ENCODE peak calls at places on chromosomes 13 and 19, in five cellular contexts. T is thyroid gland; S is CD8-positive, alpha-beta memory T cell; B is ascending aorta; E is mesenchymal stem cell. P is an unnamed sample.

GRCh38 chr19:31350693-31351211 is 1.5 kb upstream of the TSHZ3 start:
- DNase-seq in T (peak), E (peak), B (peak), S (no peak), P (no peak)

GRCh38 chr13:114128624-114129522 is 3.5 kb downstream of the RASA3 start:
- DNase-seq in E (peak), B (peak), T (peak), S (peak), P (peak)

GRCh38 chr19:40740747-40741146 is 9.5 kb downstream of the ACTMAP start:
- DNase-seq in T (no peak), E (no peak), S (no peak), B (peak), P (no peak)

GRCh38 chr19:53196777-53197396 is 3.7 kb upstream of the ZNF665 start:
- DNase-seq in T (peak), B (peak), E (peak), S (peak), P (peak)

GRCh38 chr13:73090116-73090811 is 31.5 kb downstream of the KLF5 start:
- DNase-seq in E (peak), T (peak), S (no peak), B (no peak), P (peak)

GRCh38 chr13:32911506-32911905 is 104.7 kb upstream of the KL start:
- DNase-seq in B (no peak), S (no peak), E (peak), T (peak), P (no peak)

GRCh38 chr19:32201661-32202060 is 143.7 kb upstream of the ZNF507 start:
- DNase-seq in S (no peak), T (no peak), E (no peak), B (no peak), P (peak)

GRCh38 chr13:86298741-86299140 is 499.5 kb upstream of the SLITRK6 start:
- DNase-seq in B (no peak), T (no peak), S (no peak), E (no peak), P (no peak)

GRCh38 chr13:111469916-111470506 is 149.6 kb downstream of the TEX29 start:
- DNase-seq in S (no peak), E (no peak), T (peak), B (no peak), P (no peak)

GRCh38 chr19:4622695-4623421 is 16.5 kb upstream of the TNFAIP8L1 start:
- DNase-seq in E (no peak), B (no peak), S (no peak), T (no peak), P (no peak)

GRCh38 chr19:8004723-8005513 is 523 bp downstream of the ELAVL1 start:
- DNase-seq in T (peak), E (peak), B (no peak), S (no peak), P (no peak)

GRCh38 chr19:1856698-1857603 is 6.4 kb downstream of the KLF16 start:
- DNase-seq in T (peak), S (no peak), E (peak), B (peak), P (peak)

GRCh38 chr19:6357995-6358394 is 3.3 kb upstream of the CLPP start:
- DNase-seq in B (no peak), T (no peak), E (no peak), S (no peak), P (no peak)

GRCh38 chr19:10000171-10000826 is 10.0 kb downstream of the COL5A3 start:
- DNase-seq in T (peak), S (peak), B (peak), E (peak), P (peak)

GRCh38 chr19:34468400-34468799 is 13.2 kb upstream of the WTIP start:
- DNase-seq in S (no peak), B (no peak), E (no peak), T (no peak), P (no peak)

GRCh38 chr19:23882493-23882892 is 32.2 kb upstream of the ZNF726 start:
- DNase-seq in B (no peak), S (no peak), E (no peak), T (no peak), P (no peak)

GRCh38 chr13:59458908-59459579 is 704.7 kb downstream of the DIAPH3 start:
- DNase-seq in E (peak), T (no peak), B (no peak), S (no peak), P (no peak)

GRCh38 chr13:38618336-38618735 is 68.5 kb upstream of the FREM2 start:
- DNase-seq in E (no peak), T (no peak), B (no peak), S (no peak), P (no peak)

GRCh38 chr19:35722461-35722860 is 4.7 kb downstream of the KMT2B start:
- DNase-seq in S (no peak), T (no peak), E (no peak), B (no peak), P (no peak)

DNA sequence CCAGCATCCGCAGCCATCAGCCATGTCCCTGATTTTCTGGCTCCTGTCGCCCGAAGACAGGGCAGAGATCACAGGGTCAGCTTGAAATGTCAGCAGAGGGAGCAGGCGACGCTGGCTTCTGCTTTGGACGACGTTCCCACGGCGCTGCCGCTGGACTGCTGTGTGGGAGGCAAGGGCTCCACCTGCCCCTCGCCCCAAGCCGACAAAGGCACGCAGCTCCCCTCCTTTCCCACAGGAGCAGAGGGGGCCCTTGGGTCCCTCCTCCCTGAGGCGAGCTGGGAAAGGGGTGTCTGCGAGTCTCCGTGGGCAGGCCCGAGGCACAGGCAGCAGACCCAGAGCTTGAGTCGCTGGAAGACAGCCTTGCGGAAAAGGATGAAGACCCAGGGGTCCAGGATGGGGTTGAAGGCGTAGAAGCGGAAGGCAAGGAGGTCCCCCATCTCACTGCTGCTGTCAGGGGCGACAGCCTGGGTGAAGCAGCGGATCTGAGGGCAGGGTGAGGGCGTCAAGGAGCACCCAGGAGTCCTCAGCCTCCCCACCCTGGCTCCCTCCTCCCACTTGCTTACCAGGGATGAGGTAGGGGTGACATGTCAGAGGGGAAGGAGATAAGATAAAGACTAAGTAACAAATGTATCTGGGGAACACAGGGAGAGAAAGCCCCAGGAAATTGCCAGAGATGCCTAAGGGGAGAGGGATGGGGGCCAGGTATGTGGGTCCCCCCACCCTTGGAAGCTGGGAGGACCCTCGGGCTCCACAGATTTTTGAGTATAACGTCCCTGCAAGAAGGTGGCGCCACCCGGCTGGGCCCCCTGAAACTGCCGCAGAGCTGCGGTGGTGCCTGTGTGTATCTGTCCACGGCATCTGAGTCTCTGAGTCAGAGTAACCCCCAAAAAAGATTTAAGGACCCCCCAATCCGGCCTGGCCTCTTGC is 3.4 kb downstream of the PTGIR start:
- DNase-seq in B (no peak), S (no peak), T (no peak), E (no peak), P (no peak)
- H3K27ac ChIP-seq in B (peak), S (no peak), T (peak), E (no peak), P (no peak)

DNA sequence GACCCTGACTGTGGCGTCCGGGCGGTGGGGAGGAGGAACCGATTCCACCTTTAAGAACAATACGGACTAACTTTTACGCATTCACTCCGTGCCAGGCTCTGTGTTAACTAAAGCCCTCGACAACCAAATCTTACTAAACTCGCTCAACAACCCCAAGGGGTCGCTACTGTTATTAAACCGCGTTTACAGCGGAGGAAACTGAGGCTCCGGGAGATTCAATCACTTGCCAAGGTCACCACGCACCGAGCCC is 1.2 kb downstream of the SAMD1 start:
- DNase-seq in B (no peak), S (no peak), E (no peak), T (no peak), P (no peak)
- H3K27ac ChIP-seq in B (peak), S (no peak), E (no peak), T (no peak), P (no peak)

DNA sequence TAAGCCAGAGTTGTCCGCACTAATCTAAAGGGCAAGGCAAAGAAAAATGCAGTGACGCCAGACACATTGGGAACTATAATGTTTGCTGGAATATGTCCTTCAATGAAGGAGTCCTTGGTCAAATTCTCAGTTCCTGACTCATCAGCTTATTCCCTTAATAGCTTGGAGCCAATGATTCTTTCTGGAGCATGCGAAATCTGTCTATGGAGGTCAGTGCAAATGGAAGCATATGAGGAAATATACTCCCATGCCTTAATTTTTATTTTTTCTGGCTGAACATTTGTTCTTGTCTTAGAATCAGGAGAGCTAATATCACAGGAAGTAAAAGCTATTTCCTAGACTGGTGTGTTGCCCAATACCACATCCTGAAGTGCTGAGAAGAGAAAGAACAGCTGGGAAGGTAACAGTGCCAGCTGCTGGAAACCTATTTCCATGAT is 289.8 kb upstream of the SPRY2 start:
- DNase-seq in B (no peak), E (peak), T (no peak), S (no peak), P (no peak)
- H3K27ac ChIP-seq in B (no peak), E (no peak), T (no peak), S (no peak), P (peak)

GRCh38 chr13:106650690-106651205 is 82.8 kb upstream of the ARGLU1 start:
- DNase-seq in S (no peak), B (no peak), E (no peak), T (no peak), P (no peak)
- H3K27ac ChIP-seq in S (no peak), B (no peak), E (no peak), T (no peak), P (no peak)

P was measured in lung.